ENCODE peak calls at places on chromosomes 4 and X, in seven cellular contexts. V is osteoblast; H is breast epithelium; M is CD4-positive, alpha-beta memory T cell; Z is H9; C is SJCRH30; L is lung. N is an unnamed sample. For H3K9me3, the result is how much of the 10 kb centered on the place peaks cover.

GRCh38 chrX:67724359-67725110 is 180.7 kb downstream of the AR start:
- DNase-seq in V (no peak), H (no peak), M (no peak), Z (no peak), C (no peak), L (no peak), N (no peak)

GRCh38 chr4:124711469-124712416 is 789 bp downstream of the ANKRD50 start:
- DNase-seq in V (peak), H (peak), M (peak), Z (peak), C (peak), L (peak), N (peak)

GRCh38 chrX:53357799-53358530 is 64.5 kb downstream of the SMC1A start:
- DNase-seq in V (peak), H (no peak), M (no peak), Z (peak), C (no peak), L (no peak), N (no peak)

GRCh38 chr4:135227842-135228241 is 1026.3 kb upstream of the PABPC4L start:
- DNase-seq in V (no peak), H (no peak), M (no peak), Z (no peak), C (no peak), L (no peak), N (no peak)

GRCh38 chrX:20989361-20989760 is 384.9 kb upstream of the CNKSR2 start:
- DNase-seq in V (no peak), H (no peak), M (no peak), Z (no peak), C (no peak), L (no peak), N (no peak)

GRCh38 chrX:133660356-133660755 is 245.1 kb upstream of the GPC4 start:
- DNase-seq in V (no peak), H (no peak), M (no peak), Z (no peak), C (no peak), L (no peak), N (no peak)

GRCh38 chr4:1763550-1764080 is 29.5 kb upstream of the FGFR3 start:
- DNase-seq in V (peak), H (no peak), M (no peak), Z (no peak), C (peak), L (no peak), N (no peak)

GRCh38 chr4:76993787-76994641 is 44.5 kb downstream of the SEPTIN11 start:
- DNase-seq in V (no peak), H (no peak), M (peak), Z (no peak), C (peak), L (no peak), N (no peak)

GRCh38 chrX:9482408-9482807 is 17.6 kb downstream of the TBL1X start:
- DNase-seq in V (no peak), H (no peak), M (no peak), Z (no peak), C (no peak), L (no peak), N (no peak)

GRCh38 chr4:79772510-79772909 is 300.5 kb downstream of the ANTXR2 start:
- DNase-seq in V (no peak), H (no peak), M (no peak), Z (no peak), C (no peak), L (no peak), N (no peak)

GRCh38 chrX:39212456-39212855 is 411.2 kb downstream of the MID1IP1 start:
- DNase-seq in V (no peak), H (no peak), M (no peak), Z (no peak), C (no peak), L (no peak), N (no peak)

GRCh38 chrX:48933757-48934156 is 14.9 kb upstream of the PIM2 start:
- DNase-seq in V (peak), H (no peak), M (no peak), Z (no peak), C (no peak), L (no peak), N (no peak)

GRCh38 chr4:122746485-122746965 is 14.0 kb downstream of the BBS12 start:
- DNase-seq in V (no peak), H (no peak), M (no peak), Z (no peak), C (no peak), L (no peak), N (no peak)

GRCh38 chr4:97590266-97590665 is 553.0 kb downstream of the STPG2 start:
- DNase-seq in V (peak), H (no peak), M (no peak), Z (no peak), C (no peak), L (no peak), N (no peak)

GRCh38 chr4:10074767-10075105 is 41.9 kb downstream of the WDR1 start:
- DNase-seq in V (peak), H (no peak), M (no peak), Z (no peak), C (peak), L (no peak), N (no peak)

GRCh38 chrX:132226169-132226568 is 6.9 kb upstream of the RAP2C start:
- DNase-seq in V (no peak), H (no peak), M (no peak), Z (no peak), C (no peak), L (no peak), N (no peak)

GRCh38 chrX:118839334-118839958 is 15.8 kb downstream of the ZCCHC12 start:
- DNase-seq in V (peak), H (peak), M (peak), Z (peak), C (no peak), L (peak), N (peak)

GRCh38 chr4:13248621-13249298 is 235.4 kb downstream of the RAB28 start:
- DNase-seq in V (no peak), H (no peak), M (no peak), Z (no peak), C (no peak), L (no peak), N (no peak)

GRCh38 chr4:28490669-28491068 is 1630.0 kb downstream of the STIM2 start:
- DNase-seq in V (no peak), H (no peak), M (no peak), Z (no peak), C (no peak), L (no peak), N (no peak)

GRCh38 chrX:153703036-153703370 is 15.3 kb downstream of the SLC6A8 start:
- DNase-seq in V (no peak), H (no peak), M (no peak), Z (no peak), C (no peak), L (no peak), N (no peak)

GRCh38 chrX:153700376-153700945 is 12.7 kb downstream of the SLC6A8 start:
- DNase-seq in V (no peak), H (no peak), M (no peak), Z (no peak), C (peak), L (no peak), N (no peak)

GRCh38 chrX:153700967-153701366 is 13.2 kb downstream of the SLC6A8 start:
- DNase-seq in V (no peak), H (no peak), M (no peak), Z (no peak), C (no peak), L (no peak), N (no peak)

GRCh38 chrX:153702350-153703035 is 14.8 kb downstream of the SLC6A8 start:
- DNase-seq in V (no peak), H (no peak), M (no peak), Z (no peak), C (no peak), L (no peak), N (no peak)

GRCh38 chrX:153701706-153702105 is 14.0 kb downstream of the SLC6A8 start:
- DNase-seq in V (no peak), H (no peak), M (no peak), Z (no peak), C (no peak), L (no peak), N (no peak)
- H3K27ac ChIP-seq in V (no peak), H (no peak), M (no peak), Z (no peak), C (no peak), L (no peak), N (no peak)

GRCh38 chrX:346034-346813 is 27.6 kb upstream of the GTPBP6 start:
- DNase-seq in V (no peak), H (no peak), M (no peak), Z (no peak), C (no peak), L (no peak), N (no peak)
- H3K9me3 ChIP-seq in V (under half), H (under half), M (under half), Z (under half), C (under half), L (under half), N (under half)

GRCh38 chr4:152225680-152226079 is 310.2 kb downstream of the FBXW7 start:
- DNase-seq in V (no peak), H (no peak), M (no peak), Z (no peak), C (no peak), L (no peak), N (no peak)

GRCh38 chr4:152223600-152223999 is 312.3 kb downstream of the FBXW7 start:
- DNase-seq in V (peak), H (no peak), M (no peak), Z (no peak), C (no peak), L (no peak), N (no peak)

GRCh38 chr4:152224223-152224622 is 311.7 kb downstream of the FBXW7 start:
- DNase-seq in V (no peak), H (no peak), M (no peak), Z (no peak), C (no peak), L (no peak), N (no peak)

GRCh38 chr4:152221816-152222516 is 313.9 kb downstream of the FBXW7 start:
- DNase-seq in V (no peak), H (no peak), M (no peak), Z (no peak), C (no peak), L (no peak), N (no peak)

DNA sequence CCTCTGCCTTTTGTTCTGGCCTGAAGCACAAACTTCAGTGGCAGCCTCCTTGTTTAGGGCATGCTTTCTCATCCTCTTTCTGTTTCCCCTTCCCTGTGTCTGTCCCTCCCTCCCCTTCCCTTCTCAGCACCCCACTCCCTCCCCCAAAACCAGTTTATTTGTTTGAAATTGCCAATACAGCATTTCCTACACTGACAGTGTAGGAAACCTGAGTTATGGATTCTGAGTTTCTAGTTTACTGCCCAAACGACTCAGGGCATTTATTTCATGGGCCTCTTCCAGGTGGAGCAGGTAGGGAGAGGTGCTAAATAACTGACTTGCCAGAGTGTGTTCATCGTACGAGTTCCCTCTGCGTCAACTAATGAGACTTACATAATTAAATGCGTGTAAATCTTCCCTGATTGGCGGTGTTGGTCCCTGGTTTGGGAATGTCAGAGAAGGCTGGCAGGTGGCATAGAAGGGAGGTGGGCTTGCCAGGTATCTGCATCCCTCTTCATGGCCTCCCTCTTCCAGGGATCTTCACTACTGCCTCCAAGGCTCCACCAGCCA is 310.9 kb downstream of the FBXW7 start:
- DNase-seq in V (peak), H (no peak), M (no peak), Z (no peak), C (no peak), L (no peak), N (no peak)
- H3K27ac ChIP-seq in V (no peak), H (no peak), M (no peak), Z (no peak), C (no peak), L (no peak), N (no peak)

GRCh38 chr4:58435871-58436270 is 1325.7 kb upstream of the IGFBP7 start:
- DNase-seq in V (no peak), H (no peak), M (no peak), Z (no peak), C (no peak), L (no peak), N (no peak)
- H3K9me3 ChIP-seq in V (under half), H (under half), M (under half), Z (under half), C (under half), L (under half), N (under half)

GRCh38 chr4:126871810-126872209 is 760.9 kb upstream of the INTU start:
- DNase-seq in V (no peak), H (no peak), M (no peak), Z (no peak), C (no peak), L (no peak), N (no peak)
- H3K27ac ChIP-seq in V (no peak), H (no peak), M (no peak), Z (no peak), C (no peak), L (no peak), N (no peak)

GRCh38 chr4:475962-476361 is 23.0 kb downstream of the ZNF721 start:
- DNase-seq in V (no peak), H (no peak), M (no peak), Z (no peak), C (no peak), L (no peak), N (no peak)

GRCh38 chr4:478373-478772 is 20.6 kb downstream of the ZNF721 start:
- DNase-seq in V (no peak), H (no peak), M (no peak), Z (no peak), C (no peak), L (no peak), N (no peak)

GRCh38 chr4:473575-474457 is 25.1 kb downstream of the ZNF721 start:
- DNase-seq in V (peak), H (peak), M (peak), Z (peak), C (peak), L (peak), N (peak)

GRCh38 chr4:476501-476900 is 22.5 kb downstream of the ZNF721 start:
- DNase-seq in V (peak), H (no peak), M (no peak), Z (no peak), C (no peak), L (no peak), N (no peak)

GRCh38 chr4:477686-478085 is 21.3 kb downstream of the ZNF721 start:
- DNase-seq in V (no peak), H (no peak), M (no peak), Z (no peak), C (no peak), L (no peak), N (no peak)
- H3K9me3 ChIP-seq in V (under half), H (under half), M (under half), Z (under half), C (under half), L (under half), N (under half)